ENCODE peak calls at places on chromosomes 11 and 22, in six cellular contexts. H, B, J, W, A and P are unnamed samples.

GRCh38 chr11:19237813-19238212 is 2.9 kb downstream of the E2F8 start:
- DNase-seq in B (no peak), W (no peak), H (no peak), J (no peak), A (peak; percentile 66), P (no peak)

GRCh38 chr11:60970890-60971289 is 590 bp upstream of the CD6 start:
- DNase-seq in J (no peak), W (no peak), H (no peak), A (no peak), B (no peak), P (no peak)

GRCh38 chr22:29664731-29665130 is 55.1 kb upstream of the CABP7 start:
- DNase-seq in B (peak; percentile 40), A (no peak), J (no peak), W (no peak), H (no peak), P (no peak)

GRCh38 chr11:86696004-86696403 is 23.6 kb upstream of the ME3 start:
- DNase-seq in J (peak; percentile 37), B (peak; percentile 92), H (no peak), A (peak; percentile 11), W (no peak), P (no peak)

GRCh38 chr22:49889071-49889470 is 29.2 kb downstream of the ALG12 start:
- DNase-seq in W (no peak), B (no peak), J (no peak), H (no peak), A (no peak), P (no peak)

GRCh38 chr11:34855754-34856095 is 60.5 kb downstream of the APIP start:
- DNase-seq in B (no peak), A (no peak), W (peak; percentile 36), J (peak; percentile 12), H (no peak), P (no peak)

GRCh38 chr22:29339381-29340235 is 24.1 kb upstream of the RASL10A start:
- DNase-seq in W (no peak), J (no peak), A (no peak), B (no peak), H (no peak), P (no peak)

GRCh38 chr11:105315287-105315686 is 175.7 kb upstream of the CARD18 start:
- DNase-seq in A (peak; percentile 15), J (peak; percentile 0), W (no peak), B (no peak), H (no peak), P (no peak)

GRCh38 chr11:131471976-131472375 is 101.6 kb downstream of the NTM start:
- DNase-seq in W (no peak), B (no peak), H (no peak), A (no peak), J (no peak), P (no peak)

GRCh38 chr11:14373941-14374646 is 15.1 kb upstream of the RRAS2 start:
- DNase-seq in W (no peak), A (peak; percentile 38), B (peak; percentile 75), H (no peak), J (peak; percentile 30), P (no peak)

GRCh38 chr11:72609045-72609444 is 65.2 kb downstream of the PDE2A start:
- DNase-seq in B (peak; percentile 30), H (no peak), J (peak; percentile 36), A (no peak), W (peak; percentile 38), P (peak; percentile 44)

GRCh38 chr22:19941365-19942070 is at the start of the genes COMT and TXNRD2:
- DNase-seq in J (peak; percentile 46), B (peak; percentile 57), W (peak; percentile 96), H (no peak), A (no peak), P (peak; percentile 88)

GRCh38 chr11:67240575-67241389 is 25.5 kb upstream of the GRK2 start:
- DNase-seq in A (peak; percentile 73), J (peak; percentile 75), B (peak; percentile 75), H (peak; percentile 76), W (peak; percentile 80), P (no peak)

GRCh38 chr11:14386895-14387480 is 28.0 kb upstream of the RRAS2 start:
- DNase-seq in H (no peak), B (peak; percentile 89), W (peak; percentile 30), J (peak; percentile 14), A (no peak), P (no peak)

GRCh38 chr22:49629586-49630447 is 197.9 kb downstream of the BRD1 start:
- DNase-seq in B (no peak), J (no peak), A (no peak), H (no peak), W (peak; percentile 5), P (no peak)

GRCh38 chr11:746289-747175 is 732 bp upstream of the TALDO1 start:
- DNase-seq in W (peak; percentile 53), H (no peak), J (peak; percentile 45), A (no peak), B (peak; percentile 24), P (no peak)

GRCh38 chr11:80388133-80388532 is 947.3 kb upstream of the TENM4 start:
- DNase-seq in W (no peak), J (no peak), A (no peak), H (no peak), B (no peak), P (no peak)

GRCh38 chr22:45478108-45478771 is 24.4 kb upstream of the FBLN1 start:
- DNase-seq in W (no peak), J (peak; percentile 84), B (peak; percentile 96), H (no peak), A (peak; percentile 77), P (no peak)

GRCh38 chr22:37479196-37479595 is 7.0 kb downstream of the MFNG start:
- DNase-seq in W (no peak), H (no peak), J (no peak), B (no peak), A (no peak), P (no peak)

GRCh38 chr11:114317738-114318137 is 21.5 kb downstream of the NNMT start:
- DNase-seq in A (no peak), B (peak; percentile 67), J (peak; percentile 70), H (no peak), W (peak; percentile 69), P (peak; percentile 27)

GRCh38 chr11:72831521-72832300 is 17.5 kb downstream of the ATG16L2 start:
- DNase-seq in B (peak; percentile 71), H (no peak), W (peak; percentile 85), J (peak; percentile 77), A (peak; percentile 63), P (peak; percentile 69)

GRCh38 chr11:75342966-75343870 is 8.2 kb downstream of the ARRB1 start:
- DNase-seq in W (peak; percentile 64), B (peak; percentile 65), A (peak; percentile 95), J (peak; percentile 94), H (no peak), P (no peak)

GRCh38 chr11:34343153-34343552 is 14.7 kb downstream of the ABTB2 start:
- DNase-seq in W (no peak), A (no peak), H (no peak), B (peak; percentile 81), J (peak; percentile 46), P (no peak)

GRCh38 chr11:78030429-78031325 is 7.6 kb upstream of the KCTD14 start:
- DNase-seq in B (peak; percentile 50), W (no peak), H (no peak), A (peak; percentile 55), J (peak; percentile 45), P (no peak)

GRCh38 chr11:49208006-49208721 is at the start of gene FOLH1:
- DNase-seq in B (no peak), A (no peak), W (no peak), J (no peak), H (no peak), P (peak; percentile 4)

GRCh38 chr22:32542332-32543019 is 67.9 kb downstream of the FBXO7 start:
- DNase-seq in W (peak; percentile 15), H (no peak), B (no peak), A (no peak), J (no peak), P (no peak)
- TF ChIP-seq BHLHE40 in W (no peak), H (no peak), B (no peak), A (no peak), J (no peak), P (no peak)

GRCh38 chr11:95802806-95803205 is 12.5 kb downstream of the CEP57 start:
- DNase-seq in A (no peak), B (no peak), J (no peak), H (no peak), W (no peak), P (no peak)

GRCh38 chr11:95799531-95799930 is 9.2 kb downstream of the CEP57 start:
- DNase-seq in H (no peak), W (no peak), A (no peak), B (no peak), J (no peak), P (no peak)

GRCh38 chr11:95805869-95806268 is 15.6 kb downstream of the CEP57 start:
- DNase-seq in B (no peak), W (no peak), J (no peak), A (no peak), H (no peak), P (no peak)

DNA sequence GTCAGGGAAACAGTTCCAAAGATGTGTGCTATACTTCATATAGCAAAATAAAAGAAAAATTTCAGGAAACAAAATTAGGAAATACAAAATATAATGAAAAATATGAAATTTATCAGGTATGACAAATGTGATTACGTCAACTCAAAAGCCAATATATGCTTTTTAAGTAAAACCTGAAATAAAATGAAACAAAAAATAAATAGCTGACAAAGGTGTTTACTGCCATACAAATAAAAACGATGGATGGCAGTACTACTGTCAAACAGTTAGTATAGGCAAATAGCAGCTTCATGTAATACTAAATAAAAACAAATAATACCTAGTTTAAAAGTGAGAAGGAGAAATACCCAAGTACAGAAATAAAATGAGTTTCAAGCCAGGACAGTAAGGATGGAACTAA is 13.7 kb downstream of the CEP57 start:
- DNase-seq in A (no peak), W (no peak), B (no peak), J (no peak), H (no peak), P (no peak)
- TF ChIP-seq BHLHE40 in A (no peak), W (no peak), B (no peak), J (no peak), H (no peak), P (no peak)

DNA sequence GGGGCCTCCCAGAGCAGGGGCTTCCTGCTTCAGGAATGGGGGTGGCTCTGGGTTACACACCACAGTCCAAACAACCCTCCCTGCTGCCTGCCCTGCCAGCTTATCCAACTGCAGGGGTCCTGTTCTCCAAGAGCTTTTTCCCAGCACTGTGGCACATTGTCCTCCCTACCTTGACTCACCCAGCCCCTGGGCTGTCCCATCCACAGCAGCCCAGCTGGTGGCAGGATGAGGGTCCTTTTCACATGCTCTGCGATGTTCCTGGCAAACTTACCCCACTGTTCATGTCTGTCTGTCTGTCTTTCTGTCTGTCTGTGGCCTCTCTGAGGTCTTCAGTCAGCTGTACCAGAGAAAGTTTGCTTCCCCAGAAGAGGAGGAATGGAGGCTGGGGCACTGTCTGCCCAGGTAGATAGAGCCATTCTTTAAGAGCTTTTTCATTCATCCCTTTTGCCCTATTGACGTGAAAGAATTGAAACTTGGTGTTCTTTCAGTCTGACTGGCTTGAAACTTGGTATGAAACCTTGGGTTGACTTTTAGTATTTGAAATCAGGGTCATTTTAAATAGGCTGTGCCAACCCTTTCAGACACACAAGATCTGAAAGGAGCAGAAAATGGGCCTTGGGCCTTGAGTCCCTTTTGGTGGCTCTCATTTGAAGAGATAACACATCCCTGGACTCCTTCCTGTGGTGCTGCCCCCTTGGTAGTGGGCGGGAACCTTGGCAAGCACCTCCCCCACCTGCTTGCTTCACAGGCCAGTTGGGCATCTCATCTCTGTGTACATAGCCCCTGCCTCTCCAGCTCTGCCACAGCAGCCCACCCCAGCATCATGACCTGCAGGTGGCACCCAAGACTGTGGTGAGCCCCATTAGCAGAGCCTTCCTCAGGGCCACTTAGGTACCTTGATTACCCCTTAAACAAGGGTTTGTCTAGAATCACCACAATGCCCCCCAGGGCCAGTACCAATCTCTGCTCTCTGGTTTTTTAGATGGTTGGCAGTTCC is 74.6 kb upstream of the SUSD2 start:
- DNase-seq in W (no peak), A (no peak), B (no peak), H (peak; percentile 41), J (no peak), P (no peak)
- TF ChIP-seq BHLHE40 in W (no peak), A (no peak), B (no peak), H (no peak), J (no peak), P (no peak)

GRCh38 chr22:42039271-42039670 is 31.3 kb downstream of the NAGA start:
- DNase-seq in B (peak; percentile 18), H (no peak), W (no peak), A (no peak), J (no peak), P (no peak)
- TF ChIP-seq BHLHE40 in B (no peak), H (no peak), W (no peak), A (no peak), J (no peak), P (no peak)